ENCODE peak calls at places on chromosomes 3 and 15, in ten cellular contexts. U is left lung, O is hepatocyte, T is PC-9, Y is trophoblast cell, C is Panc1, R is H1, N is upper lobe of left lung, V is OCI-LY7, G is ovary. B is an unnamed sample.

GRCh38 chr3:72100062-72100511 is 315.1 kb upstream of the PROK2 start:
- DNase-seq in U (peak; percentile 80), O (no peak), T (no peak), Y (no peak), C (no peak), R (peak; percentile 58), N (no peak), V (no peak), G (no peak), B (no peak)

GRCh38 chr15:100264994-100265640 is 76.7 kb downstream of the ADAMTS17 start:
- DNase-seq in U (no peak), O (no peak), T (no peak), Y (no peak), C (no peak), R (no peak), N (no peak), V (no peak), G (no peak), B (no peak)

GRCh38 chr15:65862682-65863081 is 6.6 kb upstream of the RAB11A start:
- DNase-seq in U (no peak), O (peak; percentile 51), T (no peak), Y (peak; percentile 71), C (no peak), R (peak; percentile 69), N (peak; percentile 44), V (peak; percentile 78), G (no peak), B (peak; percentile 13)

GRCh38 chr15:51879555-51879954 is 50.1 kb downstream of the TMOD3 start:
- DNase-seq in U (no peak), O (no peak), T (no peak), Y (peak; percentile 40), C (no peak), R (no peak), N (no peak), V (no peak), G (no peak), B (no peak)

GRCh38 chr15:75554717-75555116 is 24.4 kb downstream of the PTPN9 start:
- DNase-seq in U (no peak), O (no peak), T (no peak), Y (no peak), C (no peak), R (no peak), N (no peak), V (no peak), G (no peak), B (no peak)

GRCh38 chr3:192514754-192515660 is 212.3 kb downstream of the FGF12 start:
- DNase-seq in U (peak; percentile 80), O (peak; percentile 81), T (peak; percentile 85), Y (peak; percentile 14), C (no peak), R (peak; percentile 89), N (no peak), V (no peak), G (no peak), B (no peak)

GRCh38 chr3:151918253-151919029 is 45.0 kb downstream of the SUCNR1 start:
- DNase-seq in U (peak; percentile 42), O (peak; percentile 53), T (peak; percentile 49), Y (peak; percentile 73), C (peak; percentile 56), R (no peak), N (no peak), V (peak; percentile 44), G (no peak), B (peak; percentile 24)

GRCh38 chr3:156547637-156548036 is 7.3 kb downstream of the SSR3 start:
- DNase-seq in U (no peak), O (no peak), T (peak; percentile 21), Y (no peak), C (no peak), R (no peak), N (no peak), V (no peak), G (no peak), B (no peak)

GRCh38 chr15:72492733-72493132 is 18.6 kb downstream of the ARIH1 start:
- DNase-seq in U (no peak), O (no peak), T (no peak), Y (no peak), C (no peak), R (no peak), N (no peak), V (no peak), G (no peak), B (no peak)

GRCh38 chr3:141308588-141309218 is 59.6 kb upstream of the ZBTB38 start:
- DNase-seq in U (peak; percentile 75), O (peak; percentile 83), T (peak; percentile 55), Y (peak; percentile 76), C (no peak), R (peak; percentile 84), N (peak; percentile 70), V (no peak), G (peak; percentile 51), B (no peak)

DNA sequence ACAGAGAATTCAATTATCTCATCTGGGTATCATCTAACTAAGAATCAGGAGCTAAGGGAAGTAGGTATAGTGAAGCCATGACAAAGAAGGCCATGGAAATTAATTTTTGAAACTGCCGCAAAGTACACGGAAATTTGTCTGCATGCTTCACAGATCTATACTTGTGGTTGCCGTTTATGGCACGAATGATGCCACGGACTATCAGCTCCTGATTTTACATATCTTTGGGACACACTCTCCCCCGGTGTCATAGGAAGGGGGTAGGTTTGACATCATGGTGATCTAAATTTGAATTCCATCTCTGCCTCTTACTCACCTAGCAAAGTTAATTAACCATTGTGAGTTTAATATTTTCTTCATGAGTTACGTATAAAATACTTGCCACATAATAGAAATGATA is 14.0 kb downstream of the ARPP21 start:
- DNase-seq in U (no peak), O (no peak), T (no peak), Y (no peak), C (no peak), R (no peak), N (no peak), V (no peak), G (no peak), B (no peak)
- H3K4me3 ChIP-seq in U (no peak overlapping the region), O (no peak overlapping the region), T (no peak overlapping the region), Y (no peak overlapping the region), C (no peak overlapping the region), R (no peak overlapping the region), N (no peak overlapping the region), V (no peak overlapping the region), G (no peak overlapping the region), B (no peak overlapping the region)

DNA sequence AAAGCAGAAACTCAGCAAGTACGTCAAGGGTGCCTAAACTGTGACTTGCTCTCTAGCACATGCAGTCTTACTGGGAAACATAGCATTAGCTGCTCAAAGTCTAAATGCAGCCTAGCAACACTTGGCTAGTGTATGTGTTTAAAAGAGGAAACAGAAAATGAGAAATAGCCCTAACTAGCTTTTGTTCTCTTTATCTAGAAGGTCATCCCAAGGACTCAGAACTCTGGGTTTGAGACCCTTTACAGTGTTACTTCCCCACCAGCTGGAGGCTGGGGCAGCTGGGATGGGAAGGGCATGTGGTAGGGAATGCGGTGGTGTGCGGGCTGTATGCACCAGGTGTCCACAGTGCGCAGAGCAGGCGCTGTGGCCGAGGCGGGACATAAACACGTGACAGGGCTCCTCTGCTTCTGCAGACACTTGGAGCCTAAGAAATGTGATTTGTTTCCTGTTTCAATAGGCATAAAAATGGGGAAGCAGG is 13.3 kb downstream of the ETV5 start:
- DNase-seq in U (peak; percentile 81), O (no peak), T (no peak), Y (no peak), C (no peak), R (no peak), N (no peak), V (no peak), G (no peak), B (no peak)
- H3K4me1 ChIP-seq in U (peaks cover 64% of the 10 kb centered on the region), O (peaks cover 26% of the 10 kb centered on the region), T (peaks cover 22% of the 10 kb centered on the region), Y (peaks cover 13% of the 10 kb centered on the region), C (peaks cover 36% of the 10 kb centered on the region), R (peaks cover 24% of the 10 kb centered on the region), N (peaks cover 62% of the 10 kb centered on the region), V (no peaks in the 10 kb centered on the region), G (no peaks in the 10 kb centered on the region), B (no peaks in the 10 kb centered on the region)

DNA sequence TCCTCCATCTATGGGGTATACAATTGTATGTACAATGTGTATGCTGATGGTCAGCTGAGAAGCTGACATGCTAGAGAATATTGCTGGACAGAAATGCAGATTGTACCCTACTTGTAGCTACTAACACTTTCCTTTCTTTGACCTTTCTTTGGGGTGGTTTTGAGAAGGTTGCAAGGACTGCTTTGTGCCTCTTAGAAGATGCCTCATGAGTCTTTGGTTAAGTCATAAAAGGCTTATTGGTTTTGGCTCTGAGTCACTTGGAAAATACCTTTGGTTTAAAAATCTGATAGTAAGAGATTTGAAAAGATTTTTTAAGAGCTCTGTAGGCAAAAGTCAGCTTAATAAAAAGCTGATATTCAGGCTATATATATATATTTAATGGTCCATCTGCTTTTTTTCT is 71.5 kb downstream of the ZMAT3 start:
- DNase-seq in U (no peak), O (no peak), T (no peak), Y (no peak), C (no peak), R (no peak), N (no peak), V (no peak), G (no peak), B (no peak)
- H3K27ac ChIP-seq in U (no peak overlapping the region), O (no peak overlapping the region), T (no peak overlapping the region), Y (no peak overlapping the region), C (no peak overlapping the region), R (no peak overlapping the region), N (no peak overlapping the region), V (no peak overlapping the region), G (no peak overlapping the region), B (no peak overlapping the region)

DNA sequence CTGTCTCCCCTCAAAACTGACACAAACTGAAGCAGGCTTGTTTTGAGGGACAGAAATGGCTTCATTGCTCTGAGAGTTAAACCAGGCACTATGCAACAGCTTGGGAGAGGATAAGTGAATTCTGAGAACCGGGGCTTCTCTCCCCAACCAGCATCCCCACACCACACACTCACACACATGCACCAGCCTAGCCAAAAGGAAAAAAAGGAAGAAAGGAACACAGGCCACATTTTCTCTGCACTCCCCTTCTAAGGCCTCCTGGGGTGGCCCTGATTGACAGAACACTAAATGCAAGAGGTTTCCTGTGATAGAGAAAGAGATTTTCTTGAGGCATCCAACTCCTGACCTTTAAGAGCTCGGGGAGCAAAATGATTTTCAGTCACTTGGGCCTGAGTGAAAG is 177.5 kb downstream of the TLE3 start:
- DNase-seq in U (no peak), O (no peak), T (no peak), Y (no peak), C (no peak), R (no peak), N (no peak), V (peak; percentile 38), G (no peak), B (no peak)
- H3K4me3 ChIP-seq in U (no peak overlapping the region), O (no peak overlapping the region), T (no peak overlapping the region), Y (no peak overlapping the region), C (no peak overlapping the region), R (no peak overlapping the region), N (no peak overlapping the region), V (peak overlapping the region; percentile 23), G (no peak overlapping the region), B (no peak overlapping the region)

GRCh38 chr3:69094467-69095205 is 9.9 kb downstream of the ARL6IP5 start:
- DNase-seq in U (no peak), O (no peak), T (no peak), Y (peak; percentile 20), C (no peak), R (no peak), N (no peak), V (no peak), G (no peak), B (no peak)
- H3K4me1 ChIP-seq in U (peaks cover 97% of the 10 kb centered on the region), O (peaks cover 4% of the 10 kb centered on the region), T (peaks cover 33% of the 10 kb centered on the region), Y (peaks cover 11% of the 10 kb centered on the region), C (peaks cover 6% of the 10 kb centered on the region), R (peaks cover 7% of the 10 kb centered on the region), N (peaks cover 88% of the 10 kb centered on the region), V (peaks cover 22% of the 10 kb centered on the region), G (peaks cover 8% of the 10 kb centered on the region), B (peaks cover 91% of the 10 kb centered on the region)

GRCh38 chr15:71128939-71129562 is 13.8 kb downstream of the THSD4 start:
- DNase-seq in U (no peak), O (no peak), T (no peak), Y (no peak), C (no peak), R (no peak), N (no peak), V (no peak), G (no peak), B (no peak)
- H3K27ac ChIP-seq in U (no peak overlapping the region), O (no peak overlapping the region), T (peak overlapping the region; percentile 8), Y (no peak overlapping the region), C (peak overlapping the region; percentile 70), R (no peak overlapping the region), N (no peak overlapping the region), V (no peak overlapping the region), G (no peak overlapping the region), B (no peak overlapping the region)

B was measured in CD8-positive, alpha-beta memory T cell.